ENCODE peak calls at places on chromosomes 13 and 19, in six cellular contexts. I is HCT116, O is body of pancreas, V is AG10803, G is PC-3, M is WTC11. T is an unnamed sample.

GRCh38 chr13:50991624-50992610 is 82.3 kb downstream of the RNASEH2B start:
- DNase-seq in I (no peak), V (no peak), O (no peak), G (no peak), M (no peak), T (no peak)

GRCh38 chr13:110238795-110239194 is 68.2 kb downstream of the COL4A1 start:
- DNase-seq in I (no peak), M (no peak), O (no peak), V (peak; percentile 75), G (no peak), T (no peak)

GRCh38 chr19:53606031-53606430 is 25.8 kb upstream of the DPRX start:
- DNase-seq in V (no peak), O (no peak), I (no peak), M (no peak), G (no peak), T (no peak)

GRCh38 chr19:54152267-54152666 is 7.3 kb downstream of the LENG1 start:
- DNase-seq in I (no peak), V (no peak), M (no peak), O (no peak), G (no peak), T (no peak)

GRCh38 chr13:42396501-42396900 is 124.5 kb downstream of the AKAP11 start:
- DNase-seq in G (peak; percentile 7), M (no peak), V (no peak), I (no peak), O (no peak), T (no peak)

GRCh38 chr19:31516756-31517155 is 167.5 kb upstream of the TSHZ3 start:
- DNase-seq in G (no peak), I (no peak), V (no peak), M (peak; percentile 26), O (no peak), T (no peak)

GRCh38 chr19:50494186-50495019 is 16.6 kb downstream of the JOSD2 start:
- DNase-seq in G (no peak), M (no peak), V (no peak), I (no peak), O (no peak), T (no peak)

GRCh38 chr19:8616861-8617260 is 6.3 kb upstream of the ADAMTS10 start:
- DNase-seq in V (no peak), G (no peak), M (no peak), O (no peak), I (no peak), T (no peak)

GRCh38 chr13:75760182-75760981 is 124.3 kb downstream of the LMO7 start:
- DNase-seq in I (peak; percentile 37), M (no peak), G (peak; percentile 76), O (peak; percentile 89), V (no peak), T (no peak)

GRCh38 chr13:20190481-20191310 is 2.0 kb downstream of the GJB2 start:
- DNase-seq in V (peak; percentile 75), G (peak; percentile 89), O (no peak), I (no peak), M (no peak), T (no peak)

GRCh38 chr19:11286312-11286974 is 9.5 kb upstream of the TSPAN16 start:
- DNase-seq in V (peak; percentile 60), I (no peak), G (no peak), O (peak; percentile 12), M (no peak), T (no peak)
- TF ChIP-seq CTCF in V (peak; percentile 35), I (no peak), G (no peak), O (no peak), M (no peak), T (no peak)

GRCh38 chr19:33409906-33410685 is 36.6 kb downstream of the CEBPG start:
- DNase-seq in O (no peak), I (no peak), M (no peak), G (no peak), V (no peak), T (no peak)

GRCh38 chr19:33409035-33409434 is 35.5 kb downstream of the CEBPG start:
- DNase-seq in G (no peak), M (no peak), I (no peak), V (no peak), O (no peak), T (no peak)

GRCh38 chr19:33412617-33413425 is 39.3 kb downstream of the CEBPG start:
- DNase-seq in O (no peak), M (no peak), I (no peak), V (no peak), G (no peak), T (no peak)

GRCh38 chr19:33411621-33412180 is 38.2 kb downstream of the CEBPG start:
- DNase-seq in I (no peak), M (no peak), G (no peak), O (no peak), V (no peak), T (no peak)

DNA sequence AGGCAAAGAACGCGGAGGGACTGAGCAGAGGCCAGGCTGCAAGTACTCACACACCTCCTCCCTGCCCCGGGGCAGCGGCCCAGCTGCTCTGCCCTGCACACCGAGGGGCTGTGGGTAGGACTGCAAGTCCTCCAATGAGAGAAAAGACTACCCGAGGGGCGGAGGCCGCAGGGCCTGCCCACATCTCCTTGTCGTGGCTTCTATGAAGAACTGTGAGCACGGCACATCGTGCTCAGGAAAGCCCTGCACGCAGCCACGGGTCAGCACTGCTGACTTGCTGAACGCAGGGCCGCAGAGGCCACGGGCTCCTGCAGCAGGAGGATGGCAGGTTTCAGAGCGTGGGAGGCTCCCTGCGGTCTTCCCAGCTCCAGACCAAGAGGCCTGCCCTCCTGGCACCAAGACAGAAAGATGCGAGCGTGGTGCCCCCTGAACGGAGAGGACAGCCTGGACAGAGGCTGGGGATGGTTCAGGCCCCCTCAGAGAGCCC is 37.4 kb downstream of the CEBPG start:
- DNase-seq in I (no peak), G (no peak), O (no peak), V (no peak), M (no peak), T (no peak)
- TF ChIP-seq CTCF in I (no peak), G (no peak), O (no peak), V (no peak), M (no peak), T (no peak)

GRCh38 chr19:49213791-49214190 is 56.2 kb downstream of the TRPM4 start:
- DNase-seq in M (peak; percentile 70), V (no peak), O (no peak), I (no peak), G (peak; percentile 21), T (no peak)
- TF ChIP-seq CTCF in M (no peak), V (no peak), O (no peak), I (peak; percentile 44), G (peak; percentile 54), T (no peak)

GRCh38 chr13:59547950-59548349 is 615.8 kb downstream of the DIAPH3 start:
- DNase-seq in M (no peak), O (no peak), V (no peak), G (no peak), I (no peak), T (no peak)
- TF ChIP-seq CTCF in M (no peak), O (no peak), V (no peak), G (no peak), I (peak; percentile 29), T (no peak)

GRCh38 chr19:10895920-10896319 is 24.6 kb downstream of the CARM1 start:
- DNase-seq in G (no peak), O (no peak), V (no peak), I (no peak), M (peak; percentile 64), T (no peak)
- TF ChIP-seq CTCF in G (peak; percentile 50), O (no peak), V (peak; percentile 7), I (peak; percentile 35), M (no peak), T (no peak)

GRCh38 chr13:41352935-41353801 is 42.1 kb downstream of the NAA16 start:
- DNase-seq in M (no peak), I (peak; percentile 62), G (peak; percentile 71), V (peak; percentile 72), O (peak; percentile 22), T (no peak)
- TF ChIP-seq CTCF in M (peak; percentile 74), I (peak; percentile 75), G (peak; percentile 73), V (peak; percentile 85), O (peak; percentile 74), T (peak; percentile 73)

DNA sequence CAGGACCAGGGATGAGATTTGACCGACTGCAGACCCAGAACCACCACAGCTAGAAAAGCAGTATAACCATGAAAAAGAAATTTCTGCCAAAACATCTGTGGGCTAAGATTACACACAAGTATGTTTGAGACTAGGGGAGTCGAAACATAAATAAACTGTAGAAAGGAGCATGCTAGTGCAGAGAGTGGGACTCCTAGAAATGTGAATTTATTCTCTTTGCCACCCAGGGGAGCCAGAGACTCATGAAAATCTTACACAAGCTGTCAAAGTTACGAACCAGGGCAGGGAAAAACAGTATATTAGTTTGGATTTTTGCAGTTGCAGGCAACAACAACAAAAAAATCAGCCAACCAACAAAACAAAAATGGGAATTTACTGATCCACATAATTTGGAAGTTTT is 12.3 kb upstream of the HSPH1 start:
- DNase-seq in V (peak; percentile 20), M (no peak), G (peak; percentile 38), O (no peak), I (no peak), T (no peak)
- TF ChIP-seq CTCF in V (peak; percentile 35), M (no peak), G (peak; percentile 45), O (no peak), I (no peak), T (no peak)

GRCh38 chr19:39341122-39341719 is 1.0 kb upstream of the SAMD4B start:
- DNase-seq in I (no peak), O (no peak), M (peak; percentile 29), V (peak; percentile 30), G (peak; percentile 9), T (no peak)
- TF ChIP-seq CTCF in I (no peak), O (no peak), M (no peak), V (peak; percentile 31), G (no peak), T (no peak)

GRCh38 chr13:39263033-39263432 is 224.8 kb downstream of the NHLRC3 start:
- DNase-seq in M (peak; percentile 54), G (peak; percentile 65), V (peak; percentile 17), O (peak; percentile 46), I (peak; percentile 24), T (peak; percentile 29)
- TF ChIP-seq CTCF in M (peak; percentile 51), G (peak; percentile 69), V (peak; percentile 80), O (peak; percentile 55), I (peak; percentile 63), T (peak; percentile 77)

GRCh38 chr19:5170329-5170745 is 170.3 kb downstream of the PTPRS start:
- DNase-seq in G (no peak), M (peak; percentile 82), V (no peak), O (no peak), I (no peak), T (no peak)
- TF ChIP-seq CTCF in G (peak; percentile 79), M (peak; percentile 81), V (peak; percentile 47), O (peak; percentile 53), I (peak; percentile 76), T (peak; percentile 48)